ENCODE peak calls at places on chromosome 4, in five cellular contexts. D is iris pigment epithelial cell, T is activated T-cell treated with anti-CD3 and anti-CD28 coated beads for 1 hour, Y is cardiac muscle cell, I is GM03348. R is an unnamed sample.

GRCh38 chr4:176031927-176032326 is 33.7 kb upstream of the WDR17 start:
- DNase-seq in I (no peak), D (no peak), Y (no peak), T (no peak), R (no peak)

GRCh38 chr4:176499518-176499917 is 179.8 kb downstream of the SPCS3 start:
- DNase-seq in Y (no peak), D (peak), I (peak), T (no peak), R (no peak)

GRCh38 chr4:143743591-143743990 is 43.1 kb upstream of the FREM3 start:
- DNase-seq in D (no peak), Y (no peak), T (no peak), I (no peak), R (no peak)

GRCh38 chr4:138935-139334 is 14.6 kb downstream of the ZNF718 start:
- DNase-seq in D (no peak), Y (no peak), T (no peak), I (no peak), R (no peak)

GRCh38 chr4:182880387-182881356 is 36.5 kb downstream of the DCTD start:
- DNase-seq in Y (no peak), I (no peak), D (peak), T (no peak), R (peak)

GRCh38 chr4:88735554-88735953 is 37.9 kb upstream of the NAP1L5 start:
- DNase-seq in I (no peak), T (no peak), Y (no peak), D (peak), R (no peak)

GRCh38 chr4:37425857-37426256 is 181.3 kb downstream of the NWD2 start:
- DNase-seq in T (no peak), I (no peak), Y (no peak), D (no peak), R (no peak)

GRCh38 chr4:5500165-5500564 is 208.2 kb downstream of the EVC2 start:
- DNase-seq in T (no peak), I (peak), Y (no peak), D (peak), R (no peak)

GRCh38 chr4:74133786-74134499 is 24.0 kb upstream of the MTHFD2L start:
- DNase-seq in T (no peak), Y (peak), I (peak), D (peak), R (peak)

GRCh38 chr4:126338572-126338971 is 1023.8 kb downstream of the FAT4 start:
- DNase-seq in D (no peak), I (no peak), Y (no peak), T (no peak), R (no peak)

GRCh38 chr4:152843476-152844107 is 63.8 kb downstream of the ARFIP1 start:
- DNase-seq in I (no peak), Y (no peak), T (no peak), D (no peak), R (no peak)

GRCh38 chr4:140659935-140660710 is 91.4 kb upstream of the UCP1 start:
- DNase-seq in I (no peak), Y (no peak), D (peak), T (no peak), R (no peak)

GRCh38 chr4:8736083-8736825 is 135.4 kb downstream of the HMX1 start:
- DNase-seq in I (peak), D (no peak), Y (no peak), T (no peak), R (no peak)

GRCh38 chr4:159252491-159252890 is 149.6 kb downstream of the RAPGEF2 start:
- DNase-seq in T (no peak), I (no peak), D (peak), Y (peak), R (no peak)

GRCh38 chr4:138788857-138789256 is 226.7 kb upstream of the NOCT start:
- DNase-seq in I (no peak), D (no peak), T (no peak), Y (no peak), R (no peak)

GRCh38 chr4:105107105-105107856 is 39.4 kb upstream of the TET2 start:
- DNase-seq in I (no peak), Y (no peak), T (no peak), D (no peak), R (no peak)

GRCh38 chr4:129322947-129323346 is 227.0 kb downstream of the C4orf33 start:
- DNase-seq in I (no peak), D (no peak), Y (no peak), T (no peak), R (no peak)

GRCh38 chr4:182699825-182700224 is 217.4 kb downstream of the DCTD start:
- DNase-seq in T (no peak), I (peak), D (no peak), Y (no peak), R (no peak)

GRCh38 chr4:26321326-26322276 is 787 bp downstream of the RBPJ start:
- DNase-seq in D (peak), Y (peak), T (peak), I (peak), R (peak)

GRCh38 chr4:142648378-142648777 is 197.7 kb downstream of the INPP4B start:
- DNase-seq in I (no peak), D (no peak), T (no peak), Y (no peak), R (no peak)

GRCh38 chr4:80307183-80307735 is 28.3 kb upstream of the CFAP299 start:
- DNase-seq in I (peak), T (no peak), Y (peak), D (peak), R (no peak)